ENCODE peak calls at places on chromosomes 7 and 10, in eight cellular contexts. J, N, Y, R, A, T, S and V are unnamed samples.

GRCh38 chr7:116177009-116177408 is 33.3 kb upstream of the TES start:
- DNase-seq in R (no peak), J (no peak), N (peak), T (no peak), S (no peak), A (no peak), Y (no peak), V (no peak)

GRCh38 chr10:100100651-100101525 is 19.2 kb upstream of the CPN1 start:
- DNase-seq in N (peak), R (no peak), Y (peak), A (no peak), J (no peak), S (no peak), T (no peak), V (peak)

GRCh38 chr7:133139350-133139749 is 57.5 kb upstream of the CHCHD3 start:
- DNase-seq in A (no peak), N (peak), J (no peak), Y (peak), R (no peak), S (no peak), T (no peak), V (no peak)

GRCh38 chr7:41881313-41882130 is 178.6 kb upstream of the INHBA start:
- DNase-seq in R (peak), T (peak), J (peak), S (no peak), N (peak), Y (no peak), A (peak), V (no peak)

GRCh38 chr7:109694122-109694521 is 1124.4 kb downstream of the DNAJB9 start:
- DNase-seq in A (no peak), T (no peak), N (no peak), R (no peak), Y (no peak), S (no peak), J (no peak), V (no peak)

GRCh38 chr7:117251687-117252086 is 71.2 kb downstream of the WNT2 start:
- DNase-seq in A (no peak), S (no peak), R (no peak), J (no peak), Y (no peak), T (no peak), N (peak), V (no peak)

GRCh38 chr7:143229054-143229790 is 7.4 kb downstream of the TAS2R40 start:
- DNase-seq in S (no peak), T (no peak), Y (no peak), R (no peak), N (no peak), A (no peak), J (no peak), V (no peak)

GRCh38 chr7:124390301-124390700 is 357.4 kb upstream of the TMEM229A start:
- DNase-seq in T (no peak), A (no peak), S (no peak), Y (no peak), N (no peak), R (no peak), J (no peak), V (no peak)

GRCh38 chr7:151757274-151757673 is 119.6 kb downstream of the PRKAG2 start:
- DNase-seq in S (no peak), Y (no peak), A (no peak), N (no peak), R (no peak), T (no peak), J (no peak), V (no peak)

GRCh38 chr10:33837736-33838135 is 503.3 kb upstream of the NRP1 start:
- DNase-seq in A (no peak), T (no peak), S (no peak), R (no peak), Y (no peak), J (no peak), N (no peak), V (no peak)

GRCh38 chr7:66297579-66297978 is 92.4 kb downstream of the TPST1 start:
- DNase-seq in N (no peak), S (no peak), J (no peak), Y (no peak), T (no peak), A (no peak), R (no peak), V (no peak)

GRCh38 chr10:29142516-29143314 is 146.2 kb upstream of the LYZL1 start:
- DNase-seq in J (peak), S (no peak), R (no peak), T (no peak), N (no peak), Y (no peak), A (no peak), V (no peak)

GRCh38 chr7:70299447-70299807 is 701.2 kb downstream of the AUTS2 start:
- DNase-seq in S (no peak), N (no peak), R (no peak), Y (no peak), J (no peak), T (no peak), A (no peak), V (no peak)

GRCh38 chr7:135481600-135481979 is 28.3 kb downstream of the CNOT4 start:
- DNase-seq in Y (no peak), R (no peak), A (no peak), T (no peak), N (no peak), J (no peak), S (no peak), V (no peak)

GRCh38 chr10:100615911-100616310 is 80.2 kb downstream of the HIF1AN start:
- DNase-seq in J (no peak), A (no peak), T (no peak), S (no peak), N (no peak), Y (no peak), R (no peak), V (no peak)

GRCh38 chr7:68224041-68224534 is 1227.5 kb downstream of the TYW1 start:
- DNase-seq in J (no peak), Y (no peak), R (no peak), T (no peak), N (no peak), S (no peak), A (no peak), V (no peak)

GRCh38 chr7:44145419-44145968 is 4.4 kb upstream of the MYL7 start:
- DNase-seq in J (no peak), N (no peak), A (peak), T (no peak), S (no peak), R (no peak), Y (no peak), V (no peak)

GRCh38 chr10:16436367-16436757 is 448 bp upstream of the PTER start:
- DNase-seq in N (no peak), T (no peak), J (no peak), S (no peak), Y (peak), A (no peak), R (no peak), V (no peak)

GRCh38 chr7:20352573-20353304 is 22.0 kb downstream of the ITGB8 start:
- DNase-seq in Y (peak), S (no peak), J (no peak), A (no peak), N (peak), R (no peak), T (no peak), V (no peak)

GRCh38 chr10:71225291-71226058 is 13.1 kb downstream of the UNC5B start:
- DNase-seq in T (no peak), R (no peak), Y (no peak), S (no peak), A (no peak), N (no peak), J (no peak), V (no peak)

GRCh38 chr7:158646766-158647474 is 57.7 kb downstream of the NCAPG2 start:
- DNase-seq in T (no peak), R (no peak), S (no peak), J (no peak), Y (peak), N (no peak), A (no peak), V (peak)

GRCh38 chr7:100662377-100662776 is 6.1 kb upstream of the ACTL6B start:
- DNase-seq in Y (no peak), S (no peak), T (no peak), N (no peak), A (no peak), R (peak), J (peak), V (no peak)

GRCh38 chr7:1564603-1565022 is 5.2 kb downstream of the PSMG3 start:
- DNase-seq in S (no peak), R (peak), N (no peak), J (peak), A (no peak), Y (no peak), T (no peak), V (no peak)

GRCh38 chr10:126215767-126216166 is 172.5 kb downstream of the ADAM12 start:
- DNase-seq in R (no peak), T (no peak), A (no peak), N (no peak), J (no peak), S (no peak), Y (peak), V (no peak)

GRCh38 chr7:75604408-75604807 is 112.3 kb downstream of the SPDYE5 start:
- DNase-seq in J (no peak), Y (no peak), N (no peak), R (peak), T (no peak), S (no peak), A (no peak), V (no peak)

GRCh38 chr7:30278386-30278785 is 6.0 kb upstream of the ZNRF2 start:
- DNase-seq in Y (no peak), J (no peak), R (no peak), S (no peak), N (no peak), T (no peak), A (no peak), V (no peak)

GRCh38 chr10:22986771-22987542 is 59.1 kb downstream of the ARMC3 start:
- DNase-seq in Y (peak), N (peak), T (no peak), S (no peak), R (no peak), A (no peak), J (no peak), V (no peak)